ENCODE peak calls at places on chromosome 21, in ten cellular contexts. One of them, this sample, is unnamed.

GRCh38 chr21:28674807-28675206 is 317.9 kb downstream of the LTN1 start:
- DNase-seq in suprapubic skin: no peak
- DNase-seq in IMR-90: no peak
- DNase-seq in esophagus muscularis mucosa: no peak
- DNase-seq in endothelial cell of umbilical vein: no peak
- DNase-seq in HCT116: no peak
- DNase-seq in body of pancreas: no peak
- DNase-seq in lower leg skin: no peak
- DNase-seq in uterus: no peak
- DNase-seq in GM12878: no peak
- DNase-seq in this sample: no peak

GRCh38 chr21:26835027-26835713 is 10.0 kb downstream of the ADAMTS1 start:
- DNase-seq in lower leg skin: no peak
- DNase-seq in GM12878: no peak
- DNase-seq in HCT116: no peak
- DNase-seq in suprapubic skin: no peak
- DNase-seq in uterus: no peak
- DNase-seq in IMR-90: peak
- DNase-seq in body of pancreas: no peak
- DNase-seq in endothelial cell of umbilical vein: no peak
- DNase-seq in esophagus muscularis mucosa: no peak
- DNase-seq in this sample: no peak

GRCh38 chr21:27329255-27329851 is 362.5 kb upstream of the ADAMTS5 start:
- DNase-seq in lower leg skin: no peak
- DNase-seq in suprapubic skin: no peak
- DNase-seq in body of pancreas: no peak
- DNase-seq in endothelial cell of umbilical vein: no peak
- DNase-seq in IMR-90: peak
- DNase-seq in HCT116: no peak
- DNase-seq in esophagus muscularis mucosa: no peak
- DNase-seq in uterus: peak
- DNase-seq in GM12878: no peak
- DNase-seq in this sample: no peak

GRCh38 chr21:14858309-14858708 is 206.5 kb downstream of the NRIP1 start:
- DNase-seq in lower leg skin: no peak
- DNase-seq in endothelial cell of umbilical vein: no peak
- DNase-seq in HCT116: no peak
- DNase-seq in uterus: no peak
- DNase-seq in GM12878: no peak
- DNase-seq in suprapubic skin: no peak
- DNase-seq in IMR-90: no peak
- DNase-seq in body of pancreas: no peak
- DNase-seq in esophagus muscularis mucosa: no peak
- DNase-seq in this sample: no peak

GRCh38 chr21:14554948-14555347 is 8.8 kb upstream of the SAMSN1 start:
- DNase-seq in uterus: no peak
- DNase-seq in GM12878: no peak
- DNase-seq in HCT116: no peak
- DNase-seq in lower leg skin: no peak
- DNase-seq in body of pancreas: no peak
- DNase-seq in suprapubic skin: no peak
- DNase-seq in IMR-90: no peak
- DNase-seq in esophagus muscularis mucosa: no peak
- DNase-seq in endothelial cell of umbilical vein: no peak
- DNase-seq in this sample: no peak

GRCh38 chr21:46269466-46269865 is 15.9 kb downstream of the MCM3AP start:
- DNase-seq in suprapubic skin: no peak
- DNase-seq in GM12878: no peak
- DNase-seq in esophagus muscularis mucosa: no peak
- DNase-seq in HCT116: no peak
- DNase-seq in IMR-90: no peak
- DNase-seq in endothelial cell of umbilical vein: no peak
- DNase-seq in body of pancreas: no peak
- DNase-seq in lower leg skin: no peak
- DNase-seq in uterus: no peak
- DNase-seq in this sample: no peak

GRCh38 chr21:45768741-45769049 is 125.2 kb downstream of the PCBP3 start:
- DNase-seq in endothelial cell of umbilical vein: no peak
- DNase-seq in suprapubic skin: no peak
- DNase-seq in uterus: no peak
- DNase-seq in HCT116: no peak
- DNase-seq in body of pancreas: no peak
- DNase-seq in IMR-90: no peak
- DNase-seq in lower leg skin: no peak
- DNase-seq in esophagus muscularis mucosa: no peak
- DNase-seq in GM12878: no peak
- DNase-seq in this sample: no peak

GRCh38 chr21:29155118-29155932 is 24.9 kb downstream of the MAP3K7CL start:
- DNase-seq in suprapubic skin: no peak
- DNase-seq in esophagus muscularis mucosa: no peak
- DNase-seq in HCT116: no peak
- DNase-seq in GM12878: no peak
- DNase-seq in endothelial cell of umbilical vein: peak
- DNase-seq in IMR-90: peak
- DNase-seq in body of pancreas: peak
- DNase-seq in lower leg skin: peak
- DNase-seq in uterus: peak
- DNase-seq in this sample: peak

GRCh38 chr21:23534833-23535232 is 2072.4 kb downstream of the MRPL39 start:
- DNase-seq in IMR-90: no peak
- DNase-seq in GM12878: no peak
- DNase-seq in suprapubic skin: no peak
- DNase-seq in body of pancreas: no peak
- DNase-seq in uterus: no peak
- DNase-seq in endothelial cell of umbilical vein: no peak
- DNase-seq in HCT116: no peak
- DNase-seq in lower leg skin: no peak
- DNase-seq in esophagus muscularis mucosa: no peak
- DNase-seq in this sample: no peak

GRCh38 chr21:21236981-21237380 is 238.8 kb downstream of the NCAM2 start:
- DNase-seq in GM12878: no peak
- DNase-seq in esophagus muscularis mucosa: no peak
- DNase-seq in body of pancreas: no peak
- DNase-seq in HCT116: no peak
- DNase-seq in suprapubic skin: no peak
- DNase-seq in endothelial cell of umbilical vein: no peak
- DNase-seq in IMR-90: no peak
- DNase-seq in lower leg skin: no peak
- DNase-seq in uterus: no peak
- DNase-seq in this sample: no peak

DNA sequence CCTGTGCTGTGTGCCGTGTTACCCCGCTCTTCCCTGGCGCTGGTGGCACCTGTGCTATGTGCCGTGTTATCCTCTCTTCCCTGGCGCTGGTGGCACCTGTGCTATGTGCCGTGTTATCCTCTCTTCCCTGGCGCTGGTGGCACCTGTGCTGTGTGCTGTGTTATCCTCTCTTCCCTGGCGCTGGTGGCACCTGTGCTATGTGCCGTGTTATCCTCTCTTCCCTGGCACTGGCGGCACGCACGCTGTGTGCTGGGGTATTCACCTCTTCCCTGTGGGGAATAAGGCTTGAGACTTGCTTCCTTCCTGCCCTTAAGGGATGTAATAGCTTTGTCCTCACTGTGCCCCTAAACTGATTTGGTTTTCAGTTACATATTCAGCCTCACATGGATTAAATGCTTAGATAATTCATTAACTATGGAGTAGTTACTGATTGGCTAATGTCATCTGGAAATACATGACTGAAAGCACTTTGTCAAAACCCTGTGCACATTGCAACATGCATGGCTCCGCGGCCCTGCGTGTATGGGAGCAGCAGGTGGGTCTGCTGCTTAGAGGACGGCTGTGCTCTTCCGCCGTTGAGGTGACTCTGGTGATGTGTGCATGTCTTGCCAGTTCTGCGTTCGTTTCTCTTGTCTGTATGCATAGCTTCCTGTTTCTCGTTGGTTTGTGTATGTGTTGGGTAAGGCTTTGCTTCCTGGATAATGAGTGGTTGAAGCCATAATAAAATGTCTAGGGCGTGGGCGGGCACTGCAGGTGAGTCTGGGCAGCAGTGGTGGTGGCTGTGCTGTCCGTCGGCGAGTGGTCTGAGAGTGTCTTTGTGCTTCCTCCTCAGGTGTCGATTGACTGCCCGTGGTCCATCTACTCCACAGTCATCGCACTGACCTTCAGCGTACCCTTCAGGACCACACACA is 17.9 kb upstream of the PWP2 start:
- DNase-seq in suprapubic skin: no peak
- DNase-seq in IMR-90: no peak
- DNase-seq in uterus: no peak
- DNase-seq in lower leg skin: peak
- DNase-seq in esophagus muscularis mucosa: no peak
- DNase-seq in body of pancreas: peak
- DNase-seq in endothelial cell of umbilical vein: no peak
- DNase-seq in GM12878: no peak
- DNase-seq in HCT116: no peak
- DNase-seq in this sample: no peak
- H3K4me3 ChIP-seq in suprapubic skin: no peak
- H3K4me3 ChIP-seq in IMR-90: no peak
- H3K4me3 ChIP-seq in uterus: no peak
- H3K4me3 ChIP-seq in lower leg skin: no peak
- H3K4me3 ChIP-seq in esophagus muscularis mucosa: no peak
- H3K4me3 ChIP-seq in body of pancreas: no peak
- H3K4me3 ChIP-seq in endothelial cell of umbilical vein: no peak
- H3K4me3 ChIP-seq in GM12878: no peak
- H3K4me3 ChIP-seq in HCT116: no peak
- H3K4me3 ChIP-seq in this sample: no peak

DNA sequence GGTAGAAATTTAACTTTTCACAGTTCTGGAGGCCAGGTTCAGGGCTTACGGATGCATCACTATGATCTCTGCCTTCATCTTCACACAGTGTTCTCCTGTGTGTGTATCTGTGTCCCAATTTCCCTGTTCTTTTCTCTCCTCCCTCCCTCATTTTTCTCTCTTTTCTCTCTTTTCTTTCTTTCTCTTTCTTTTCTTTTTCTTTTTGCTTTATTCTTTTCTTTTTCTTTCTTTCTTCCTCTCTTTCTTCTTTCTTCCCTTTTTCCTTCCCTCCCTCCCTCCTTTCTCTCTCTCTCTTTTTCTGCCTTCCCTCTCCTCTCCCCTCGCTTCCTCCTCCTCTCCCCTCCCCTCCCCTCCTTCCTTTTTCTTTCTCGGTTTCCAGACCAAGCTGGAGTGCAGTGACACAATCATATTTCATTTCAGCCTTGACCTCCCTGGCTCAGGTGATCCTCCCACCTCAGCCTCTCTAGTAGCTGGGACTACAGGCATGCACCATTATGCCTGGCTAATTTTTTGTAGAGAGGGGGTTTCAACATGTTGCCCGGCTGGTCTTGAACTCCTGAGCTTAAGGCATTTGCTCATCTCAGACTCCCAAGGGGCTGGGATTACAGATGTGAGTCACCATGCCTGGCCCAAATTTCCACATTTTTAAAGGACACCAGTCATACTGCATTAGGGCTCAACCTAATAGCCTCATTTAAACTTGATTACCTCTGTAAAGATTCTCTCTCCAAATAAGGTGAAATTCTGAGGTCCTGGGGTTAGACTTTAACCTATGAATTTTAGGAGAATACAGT is 115.9 kb downstream of the HUNK start:
- DNase-seq in body of pancreas: no peak
- DNase-seq in HCT116: no peak
- DNase-seq in lower leg skin: peak
- DNase-seq in GM12878: no peak
- DNase-seq in uterus: no peak
- DNase-seq in esophagus muscularis mucosa: no peak
- DNase-seq in suprapubic skin: no peak
- DNase-seq in IMR-90: peak
- DNase-seq in endothelial cell of umbilical vein: no peak
- DNase-seq in this sample: no peak
- TF ChIP-seq POLR2A in body of pancreas: no peak
- TF ChIP-seq POLR2A in HCT116: no peak
- TF ChIP-seq POLR2A in lower leg skin: no peak
- TF ChIP-seq POLR2A in GM12878: no peak
- TF ChIP-seq POLR2A in uterus: no peak
- TF ChIP-seq POLR2A in esophagus muscularis mucosa: no peak
- TF ChIP-seq POLR2A in suprapubic skin: no peak
- TF ChIP-seq POLR2A in IMR-90: no peak
- TF ChIP-seq POLR2A in endothelial cell of umbilical vein: no peak
- TF ChIP-seq POLR2A in this sample: no peak

DNA sequence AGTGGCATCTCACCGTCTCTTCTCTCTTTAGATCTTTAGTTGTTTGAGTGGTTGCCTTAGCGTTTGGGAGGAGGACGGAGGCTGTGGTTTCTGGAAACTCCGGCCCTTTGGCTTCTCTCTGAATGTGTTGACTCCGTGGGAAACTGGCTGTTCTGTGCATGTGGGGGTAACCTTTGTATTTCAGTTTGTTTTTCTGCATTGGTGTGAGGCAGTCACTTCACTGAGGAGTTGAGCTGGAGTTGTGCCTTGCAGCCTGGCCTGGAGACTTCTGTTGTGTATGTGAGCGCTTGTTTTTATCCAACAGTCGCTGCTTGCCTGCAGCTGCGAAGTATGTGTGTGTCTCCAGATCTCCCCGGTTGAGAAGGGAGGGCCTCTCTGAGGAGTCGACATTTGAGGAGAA is 33.6 kb downstream of the CLDN14 start:
- DNase-seq in body of pancreas: peak
- DNase-seq in uterus: no peak
- DNase-seq in HCT116: no peak
- DNase-seq in lower leg skin: no peak
- DNase-seq in esophagus muscularis mucosa: no peak
- DNase-seq in suprapubic skin: no peak
- DNase-seq in IMR-90: no peak
- DNase-seq in GM12878: no peak
- DNase-seq in endothelial cell of umbilical vein: no peak
- DNase-seq in this sample: no peak
- H3K4me3 ChIP-seq in body of pancreas: no peak
- H3K4me3 ChIP-seq in uterus: no peak
- H3K4me3 ChIP-seq in HCT116: no peak
- H3K4me3 ChIP-seq in lower leg skin: no peak
- H3K4me3 ChIP-seq in esophagus muscularis mucosa: no peak
- H3K4me3 ChIP-seq in suprapubic skin: no peak
- H3K4me3 ChIP-seq in IMR-90: no peak
- H3K4me3 ChIP-seq in GM12878: no peak
- H3K4me3 ChIP-seq in endothelial cell of umbilical vein: no peak
- H3K4me3 ChIP-seq in this sample: no peak

DNA sequence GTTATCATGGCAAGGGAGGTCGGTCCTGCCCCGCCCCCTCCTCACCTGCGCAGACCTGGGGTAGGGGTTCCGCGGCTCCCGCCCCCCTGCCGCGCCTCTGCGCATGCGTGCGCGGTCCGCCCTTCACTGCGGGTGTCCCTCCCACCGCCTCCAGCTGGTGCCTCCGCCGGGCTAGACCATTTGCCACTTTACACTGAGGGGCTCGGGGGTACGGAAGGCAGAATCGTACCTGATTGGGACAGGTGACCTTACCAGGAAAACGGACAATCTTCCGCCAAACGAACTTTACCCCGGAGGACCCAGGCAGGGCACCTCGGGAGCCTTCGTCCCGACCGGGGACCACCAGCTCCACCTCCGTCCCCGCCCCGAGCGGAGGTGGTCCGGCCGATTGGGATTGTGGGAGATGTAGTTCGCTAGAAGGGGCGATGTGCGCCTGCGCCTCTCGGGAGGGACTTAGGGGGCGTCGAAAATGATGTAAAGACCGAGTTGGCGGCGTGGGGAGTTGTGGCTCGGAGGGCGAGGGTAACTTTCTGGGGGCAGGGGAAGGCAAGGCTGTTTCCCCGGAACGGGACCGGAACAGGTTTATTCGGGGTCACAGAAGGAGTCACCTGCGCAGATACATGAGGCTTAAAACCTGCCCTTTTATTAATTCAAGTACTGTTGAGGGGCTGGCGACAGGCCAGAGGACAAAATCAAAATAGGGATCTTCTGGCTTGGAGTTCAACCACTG is at the start of gene DNAJC28:
- DNase-seq in endothelial cell of umbilical vein: peak
- DNase-seq in IMR-90: peak
- DNase-seq in esophagus muscularis mucosa: peak
- DNase-seq in lower leg skin: peak
- DNase-seq in body of pancreas: peak
- DNase-seq in suprapubic skin: peak
- DNase-seq in uterus: peak
- DNase-seq in GM12878: peak
- DNase-seq in HCT116: peak
- DNase-seq in this sample: peak
- TF ChIP-seq POLR2A in endothelial cell of umbilical vein: peak
- TF ChIP-seq POLR2A in IMR-90: no peak
- TF ChIP-seq POLR2A in esophagus muscularis mucosa: peak
- TF ChIP-seq POLR2A in lower leg skin: no peak
- TF ChIP-seq POLR2A in body of pancreas: peak
- TF ChIP-seq POLR2A in suprapubic skin: no peak
- TF ChIP-seq POLR2A in uterus: no peak
- TF ChIP-seq POLR2A in GM12878: peak
- TF ChIP-seq POLR2A in HCT116: peak
- TF ChIP-seq POLR2A in this sample: peak

This sample was measured in gastrocnemius medialis.